ENCODE peak calls at places on chromosomes 7 and 10, in eight cellular contexts. O is astrocyte, Z is neuronal stem cell, B is SW 1271, Y is AG04450, S is NCI-H2171, T is NCI-H1105, M is HuH-7. K is an unnamed sample.
A peak's percentile ranks its signal among the peaks of the same experiment; 100 is the strongest.

GRCh38 chr10:11014671-11015141 is 3.0 kb upstream of the CELF2 start:
- DNase-seq in O (no peak), Z (no peak), B (no peak), Y (no peak), S (no peak), T (no peak), M (no peak), K (no peak)

GRCh38 chr7:76330673-76331072 is 28.1 kb downstream of the YWHAG start:
- DNase-seq in O (no peak), Z (no peak), B (no peak), Y (no peak), S (no peak), T (no peak), M (no peak), K (no peak)

GRCh38 chr10:59281861-59282260 is 80.5 kb downstream of the FAM13C start:
- DNase-seq in O (no peak), Z (no peak), B (no peak), Y (no peak), S (no peak), T (no peak), M (no peak), K (no peak)

GRCh38 chr10:89206402-89207180 is 526 bp downstream of the CH25H start:
- DNase-seq in O (no peak), Z (peak; percentile 8), B (no peak), Y (no peak), S (no peak), T (no peak), M (no peak), K (no peak)

GRCh38 chr10:49572594-49573114 is 33.7 kb upstream of the ERCC6 start:
- DNase-seq in O (no peak), Z (no peak), B (no peak), Y (no peak), S (no peak), T (no peak), M (no peak), K (no peak)

GRCh38 chr10:58919927-58920654 is 256.4 kb upstream of the PHYHIPL start:
- DNase-seq in O (peak; percentile 89), Z (no peak), B (peak; percentile 46), Y (peak; percentile 7), S (no peak), T (no peak), M (no peak), K (peak; percentile 31)

GRCh38 chr7:120043250-120043649 is 229.7 kb upstream of the KCND2 start:
- DNase-seq in O (peak; percentile 44), Z (no peak), B (no peak), Y (no peak), S (no peak), T (no peak), M (no peak), K (no peak)

GRCh38 chr10:79356104-79356503 is 8.8 kb downstream of the PPIF start:
- DNase-seq in O (no peak), Z (no peak), B (no peak), Y (no peak), S (no peak), T (no peak), M (no peak), K (no peak)

GRCh38 chr10:123157210-123157609 is 3.0 kb downstream of the BUB3 start:
- DNase-seq in O (peak; percentile 65), Z (no peak), B (peak; percentile 51), Y (peak; percentile 15), S (no peak), T (no peak), M (no peak), K (no peak)

GRCh38 chr7:148264933-148265557 is 325.5 kb upstream of the C7orf33 start:
- DNase-seq in O (peak; percentile 6), Z (no peak), B (peak; percentile 50), Y (no peak), S (peak; percentile 31), T (peak; percentile 45), M (peak; percentile 44), K (no peak)

GRCh38 chr10:104323085-104323484 is 15.2 kb downstream of the ITPRIP start:
- DNase-seq in O (no peak), Z (no peak), B (no peak), Y (no peak), S (no peak), T (no peak), M (no peak), K (no peak)

GRCh38 chr7:64874114-64874513 is 29.0 kb upstream of the ZNF273 start:
- DNase-seq in O (peak; percentile 30), Z (no peak), B (no peak), Y (no peak), S (no peak), T (no peak), M (no peak), K (no peak)

GRCh38 chr10:49740346-49741107 is 21.6 kb downstream of the OGDHL start:
- DNase-seq in O (no peak), Z (no peak), B (no peak), Y (no peak), S (no peak), T (no peak), M (no peak), K (no peak)

GRCh38 chr7:1493129-1493528 is 11.1 kb downstream of the INTS1 start:
- DNase-seq in O (no peak), Z (no peak), B (no peak), Y (no peak), S (no peak), T (no peak), M (no peak), K (no peak)

K was measured in HS-27A.